ENCODE peak calls at places on chromosomes 3 and 15, in five cellular contexts. K is SW480, M is hypothalamus, W is NCI-H1048, G is frontal cortex. J is an unnamed sample.

GRCh38 chr3:46517016-46517770 is 19.4 kb downstream of the RTP3 start:
- DNase-seq in K (peak; percentile 98), M (no peak), W (no peak), G (no peak), J (no peak)

GRCh38 chr15:43932907-43933306 is 106.1 kb downstream of the WDR76 start:
- DNase-seq in K (no peak), M (no peak), W (no peak), G (no peak), J (no peak)

GRCh38 chr3:107235193-107235922 is 141.9 kb upstream of the CCDC54 start:
- DNase-seq in K (no peak), M (no peak), W (no peak), G (no peak), J (peak; percentile 63)

GRCh38 chr3:121748638-121749275 is 784 bp downstream of the GOLGB1 start:
- DNase-seq in K (peak; percentile 63), M (no peak), W (no peak), G (no peak), J (peak; percentile 7)

GRCh38 chr3:82087958-82088357 is 326.5 kb upstream of the GBE1 start:
- DNase-seq in K (no peak), M (peak; percentile 1), W (no peak), G (no peak), J (no peak)

GRCh38 chr15:49045691-49046112 is 544 bp downstream of the SECISBP2L start:
- DNase-seq in K (peak; percentile 55), M (no peak), W (no peak), G (peak; percentile 16), J (peak; percentile 54)

GRCh38 chr15:69000725-69001503 is 13.6 kb upstream of the NOX5 start:
- DNase-seq in K (no peak), M (no peak), W (no peak), G (no peak), J (no peak)

GRCh38 chr15:35047996-35048395 is 37.1 kb downstream of the NANOGP8 start:
- DNase-seq in K (no peak), M (no peak), W (no peak), G (no peak), J (no peak)

GRCh38 chr3:41715376-41715775 is 246.5 kb downstream of the ULK4 start:
- DNase-seq in K (no peak), M (no peak), W (no peak), G (no peak), J (no peak)

GRCh38 chr3:130374033-130374432 is 28.6 kb downstream of the COL6A5 start:
- DNase-seq in K (no peak), M (no peak), W (no peak), G (no peak), J (no peak)

GRCh38 chr3:158453865-158454264 is 117.1 kb upstream of the MLF1 start:
- DNase-seq in K (no peak), M (no peak), W (no peak), G (no peak), J (no peak)

GRCh38 chr3:5564278-5564666 is 376.8 kb downstream of the EDEM1 start:
- DNase-seq in K (no peak), M (no peak), W (no peak), G (no peak), J (no peak)

J was measured in globus pallidus.